ENCODE peak calls at places on chromosomes 11 and 22, in eight cellular contexts. Y is SK-N-MC, I is astrocyte of the cerebellum, T is SJSA1, R is fibroblast of mammary gland, Q is small intestine, Z is AG10803, X is astrocyte. H is an unnamed sample.

GRCh38 chr22:43970037-43970747 is 14.9 kb downstream of the SAMM50 start:
- DNase-seq in Y (no peak), I (no peak), Z (no peak), R (no peak), T (no peak), X (no peak), Q (peak), H (no peak)

GRCh38 chr11:110435780-110436717 is 6.3 kb downstream of the FDX1 start:
- DNase-seq in T (no peak), Q (peak), I (no peak), X (peak), Y (no peak), Z (peak), R (peak), H (peak)

GRCh38 chr11:71186861-71187260 is 65.5 kb downstream of the SHANK2 start:
- DNase-seq in X (no peak), Z (no peak), R (no peak), Q (no peak), I (no peak), T (no peak), Y (no peak), H (no peak)

GRCh38 chr11:66617148-66617814 is 851 bp downstream of the RBM14 start:
- DNase-seq in I (no peak), X (peak), R (peak), Q (no peak), Z (peak), Y (no peak), T (no peak), H (no peak)

GRCh38 chr11:64924910-64925284 is 408 bp downstream of the PPP2R5B start:
- DNase-seq in I (no peak), Q (peak), Z (no peak), X (no peak), R (no peak), Y (no peak), T (no peak), H (no peak)

GRCh38 chr11:119585038-119585666 is 143.8 kb downstream of the NECTIN1 start:
- DNase-seq in X (no peak), R (no peak), Y (no peak), T (no peak), Z (no peak), I (no peak), Q (peak), H (no peak)

GRCh38 chr11:69638941-69639681 is 1.8 kb upstream of the CCND1 start:
- DNase-seq in T (peak), Y (peak), Q (peak), Z (peak), I (peak), R (peak), X (peak), H (peak)

GRCh38 chr11:31763296-31763695 is 47.8 kb downstream of the PAX6 start:
- DNase-seq in Z (no peak), Q (no peak), X (no peak), I (no peak), T (no peak), R (no peak), Y (no peak), H (no peak)

GRCh38 chr22:30667092-30667485 is 586 bp downstream of the DUSP18 start:
- DNase-seq in T (no peak), Y (no peak), Z (no peak), X (no peak), R (no peak), Q (peak), I (no peak), H (no peak)

GRCh38 chr11:102280237-102280833 is 36.9 kb upstream of the BIRC3 start:
- DNase-seq in I (no peak), X (no peak), Q (peak), T (no peak), R (no peak), Z (no peak), Y (no peak), H (no peak)

GRCh38 chr11:60970890-60971289 is 590 bp upstream of the CD6 start:
- DNase-seq in R (no peak), T (no peak), Y (no peak), Z (no peak), I (no peak), Q (no peak), X (no peak), H (no peak)
- H3K4me3 ChIP-seq in R (no peak), T (no peak), Y (no peak), Z (no peak), I (no peak), Q (no peak), X (no peak), H (no peak)

GRCh38 chr22:36368359-36368983 is 19.3 kb downstream of the MYH9 start:
- DNase-seq in Y (peak), Z (peak), X (peak), T (peak), I (peak), R (peak), Q (peak), H (peak)
- H3K4me3 ChIP-seq in Y (peak), Z (peak), X (peak), T (no peak), I (peak), R (no peak), Q (no peak), H (no peak)

GRCh38 chr22:50530857-50531545 is 1.2 kb upstream of the TYMP start:
- DNase-seq in X (peak), Z (peak), R (peak), Q (peak), Y (no peak), I (no peak), T (peak), H (no peak)
- H3K4me3 ChIP-seq in X (peak), Z (peak), R (peak), Q (peak), Y (peak), I (peak), T (peak), H (peak)

DNA sequence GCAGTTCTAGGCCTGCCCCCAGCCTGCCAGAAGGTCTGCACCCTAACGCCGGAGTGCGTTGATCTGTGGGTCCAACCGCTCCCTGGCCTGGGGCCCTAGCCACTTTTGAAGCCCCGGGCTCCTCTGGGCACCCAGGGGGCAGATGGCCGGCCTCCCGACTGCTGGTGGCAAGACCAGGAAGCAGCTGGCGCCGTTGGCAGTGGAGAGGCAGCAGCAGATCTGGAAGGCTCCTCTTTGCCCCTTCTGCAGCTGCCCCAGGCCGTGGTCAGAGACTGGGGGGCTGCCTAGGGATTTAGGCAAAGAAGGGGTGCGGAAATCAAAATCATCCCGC is 445 bp upstream of the VWCE start:
- DNase-seq in X (no peak), I (no peak), Y (no peak), Z (no peak), Q (peak), R (no peak), T (no peak), H (no peak)
- H3K4me3 ChIP-seq in X (no peak), I (no peak), Y (no peak), Z (peak), Q (no peak), R (peak), T (no peak), H (no peak)

H was measured in kidney epithelial cell.